ENCODE peak calls at places on chromosomes 3 and 15, in four cellular contexts. One of them, this sample, is unnamed. For H3K36me3, the result is how much of the 10 kb centered on the place peaks cover.

GRCh38 chr15:99503411-99503810 is 62.4 kb upstream of the MEF2A start:
- DNase-seq in transverse colon: no peak
- DNase-seq in K562: no peak
- DNase-seq in HepG2: no peak
- DNase-seq in this sample: no peak

GRCh38 chr3:90080988-90081387 is 973.6 kb downstream of the EPHA3 start:
- DNase-seq in K562: no peak
- DNase-seq in HepG2: no peak
- DNase-seq in transverse colon: no peak
- DNase-seq in this sample: no peak

GRCh38 chr15:43526261-43526930 is 9.0 kb downstream of the MAP1A start:
- DNase-seq in HepG2: no peak
- DNase-seq in K562: no peak
- DNase-seq in transverse colon: no peak
- DNase-seq in this sample: no peak

GRCh38 chr3:14598143-14598569 is 53.4 kb upstream of the CCDC174 start:
- DNase-seq in transverse colon: no peak
- DNase-seq in K562: peak
- DNase-seq in HepG2: no peak
- DNase-seq in this sample: no peak

GRCh38 chr3:37223084-37223975 is 48.9 kb upstream of the LRRFIP2 start:
- DNase-seq in K562: peak
- DNase-seq in transverse colon: no peak
- DNase-seq in HepG2: peak
- DNase-seq in this sample: no peak

GRCh38 chr3:12193485-12194165 is 34.9 kb upstream of the TIMP4 start:
- DNase-seq in transverse colon: peak
- DNase-seq in HepG2: peak
- DNase-seq in K562: peak
- DNase-seq in this sample: peak

GRCh38 chr3:125150525-125151436 is 61.8 kb downstream of the SLC12A8 start:
- DNase-seq in transverse colon: peak
- DNase-seq in K562: peak
- DNase-seq in HepG2: peak
- DNase-seq in this sample: peak

GRCh38 chr15:31843426-31844055 is 186.8 kb upstream of the CHRNA7 start:
- DNase-seq in K562: no peak
- DNase-seq in HepG2: no peak
- DNase-seq in transverse colon: no peak
- DNase-seq in this sample: no peak

GRCh38 chr3:100335137-100335833 is 728 bp downstream of the NIT2 start:
- DNase-seq in K562: peak
- DNase-seq in HepG2: peak
- DNase-seq in transverse colon: peak
- DNase-seq in this sample: no peak

GRCh38 chr3:100076544-100077529 is 37.5 kb downstream of the FILIP1L start:
- DNase-seq in HepG2: peak
- DNase-seq in K562: no peak
- DNase-seq in transverse colon: no peak
- DNase-seq in this sample: no peak

GRCh38 chr3:89262561-89262960 is 155.1 kb downstream of the EPHA3 start:
- DNase-seq in HepG2: no peak
- DNase-seq in K562: no peak
- DNase-seq in transverse colon: no peak
- DNase-seq in this sample: no peak

GRCh38 chr3:110027446-110027845 is 690.1 kb upstream of the DPPA4 start:
- DNase-seq in K562: no peak
- DNase-seq in transverse colon: no peak
- DNase-seq in HepG2: no peak
- DNase-seq in this sample: no peak

GRCh38 chr3:150449169-150449721 is 41.1 kb downstream of the TSC22D2 start:
- DNase-seq in HepG2: no peak
- DNase-seq in K562: peak
- DNase-seq in transverse colon: no peak
- DNase-seq in this sample: peak

GRCh38 chr3:189355481-189356201 is 183.9 kb downstream of the TPRG1 start:
- DNase-seq in K562: no peak
- DNase-seq in transverse colon: peak
- DNase-seq in HepG2: peak
- DNase-seq in this sample: no peak

GRCh38 chr3:150733373-150733935 is 29.5 kb downstream of the SIAH2 start:
- DNase-seq in transverse colon: no peak
- DNase-seq in HepG2: peak
- DNase-seq in K562: peak
- DNase-seq in this sample: no peak

GRCh38 chr3:51311055-51311454 is 74.0 kb upstream of the MANF start:
- DNase-seq in transverse colon: no peak
- DNase-seq in K562: peak
- DNase-seq in HepG2: peak
- DNase-seq in this sample: peak

GRCh38 chr15:45187894-45188830 is at the start of gene SHF:
- DNase-seq in transverse colon: peak
- DNase-seq in K562: peak
- DNase-seq in HepG2: peak
- DNase-seq in this sample: no peak
- TF ChIP-seq POLR2AphosphoS5 in transverse colon: peak
- TF ChIP-seq POLR2AphosphoS5 in K562: no peak
- TF ChIP-seq POLR2AphosphoS5 in HepG2: peak
- TF ChIP-seq POLR2AphosphoS5 in this sample: no peak

GRCh38 chr3:123019591-123019990 is 8.0 kb downstream of the SEMA5B start:
- DNase-seq in transverse colon: no peak
- DNase-seq in K562: no peak
- DNase-seq in HepG2: no peak
- DNase-seq in this sample: no peak
- H3K36me3 ChIP-seq in transverse colon: under half
- H3K36me3 ChIP-seq in K562: under half
- H3K36me3 ChIP-seq in HepG2: under half
- H3K36me3 ChIP-seq in this sample: under half

GRCh38 chr15:84855765-84856164 is 28.7 kb upstream of the SLC28A1 start:
- DNase-seq in transverse colon: no peak
- DNase-seq in HepG2: no peak
- DNase-seq in K562: no peak
- DNase-seq in this sample: no peak
- H3K27ac ChIP-seq in transverse colon: no peak
- H3K27ac ChIP-seq in HepG2: no peak
- H3K27ac ChIP-seq in K562: no peak
- H3K27ac ChIP-seq in this sample: no peak

GRCh38 chr15:33912326-33912725 is 56.0 kb upstream of the CHRM5 start:
- DNase-seq in HepG2: no peak
- DNase-seq in transverse colon: no peak
- DNase-seq in K562: no peak
- DNase-seq in this sample: no peak

GRCh38 chr15:33910741-33911140 is 57.6 kb upstream of the CHRM5 start:
- DNase-seq in HepG2: no peak
- DNase-seq in transverse colon: no peak
- DNase-seq in K562: no peak
- DNase-seq in this sample: no peak

GRCh38 chr15:33913459-33913858 is 54.8 kb upstream of the CHRM5 start:
- DNase-seq in HepG2: no peak
- DNase-seq in K562: no peak
- DNase-seq in transverse colon: no peak
- DNase-seq in this sample: no peak

DNA sequence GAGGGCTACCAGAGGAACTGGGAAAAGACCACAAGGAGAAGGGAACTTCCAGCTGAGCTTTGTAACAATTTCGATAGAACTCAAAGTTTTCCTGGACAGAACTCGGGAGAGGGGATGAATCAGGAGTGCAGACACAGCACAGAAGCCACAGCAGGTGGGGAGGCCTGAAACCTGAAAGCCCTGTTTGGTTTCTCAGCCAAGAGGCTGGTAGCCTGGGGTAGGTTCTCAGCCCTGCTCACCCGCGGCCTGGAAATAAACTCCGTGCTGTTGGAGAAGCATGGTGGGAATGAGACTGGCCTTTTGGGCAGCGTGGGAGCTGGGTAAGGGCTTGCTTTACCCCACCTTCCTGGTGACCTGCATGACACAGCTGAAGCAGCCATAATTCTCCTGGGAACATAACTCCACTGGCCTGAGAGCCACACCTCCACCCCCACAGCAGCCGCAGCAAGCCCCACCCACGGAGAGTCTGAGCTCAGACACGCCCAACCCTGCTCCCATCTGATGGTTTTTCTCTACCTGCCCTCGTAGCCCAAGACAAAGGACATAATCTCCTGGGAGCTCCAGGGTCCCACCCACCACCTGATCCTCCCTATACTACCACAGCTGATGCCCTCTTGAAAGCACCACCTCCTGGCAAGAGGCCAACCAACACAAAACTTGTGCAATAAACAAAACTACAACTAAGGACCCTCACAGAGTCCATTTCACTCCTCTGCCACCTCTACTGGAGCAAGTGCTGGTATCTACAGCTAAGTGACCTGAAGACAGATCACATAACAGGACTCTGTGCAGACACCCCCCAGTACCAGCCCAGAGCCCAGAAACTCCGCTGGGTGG is 52.5 kb upstream of the CHRM5 start:
- DNase-seq in K562: peak
- DNase-seq in transverse colon: peak
- DNase-seq in HepG2: peak
- DNase-seq in this sample: no peak
- TF ChIP-seq POLR2AphosphoS5 in K562: no peak
- TF ChIP-seq POLR2AphosphoS5 in transverse colon: no peak
- TF ChIP-seq POLR2AphosphoS5 in HepG2: no peak
- TF ChIP-seq POLR2AphosphoS5 in this sample: no peak

GRCh38 chr3:64008017-64008416 is 15.3 kb downstream of the PSMD6 start:
- DNase-seq in transverse colon: no peak
- DNase-seq in HepG2: no peak
- DNase-seq in K562: no peak
- DNase-seq in this sample: no peak
- H3K36me3 ChIP-seq in transverse colon: half or more
- H3K36me3 ChIP-seq in HepG2: half or more
- H3K36me3 ChIP-seq in K562: half or more
- H3K36me3 ChIP-seq in this sample: under half

GRCh38 chr15:90955911-90956310 is 1.2 kb downstream of the RCCD1 start:
- DNase-seq in HepG2: peak
- DNase-seq in K562: peak
- DNase-seq in transverse colon: peak
- DNase-seq in this sample: no peak
- H3K27ac ChIP-seq in HepG2: peak
- H3K27ac ChIP-seq in K562: peak
- H3K27ac ChIP-seq in transverse colon: peak
- H3K27ac ChIP-seq in this sample: peak

GRCh38 chr3:46078712-46079400 is 51.6 kb upstream of the XCR1 start:
- DNase-seq in HepG2: peak
- DNase-seq in transverse colon: peak
- DNase-seq in K562: peak
- DNase-seq in this sample: peak
- TF ChIP-seq POLR2AphosphoS5 in HepG2: no peak
- TF ChIP-seq POLR2AphosphoS5 in transverse colon: peak
- TF ChIP-seq POLR2AphosphoS5 in K562: no peak
- TF ChIP-seq POLR2AphosphoS5 in this sample: no peak

GRCh38 chr3:52554026-52554755 is 17.8 kb downstream of the UQCC5 start:
- DNase-seq in K562: no peak
- DNase-seq in transverse colon: no peak
- DNase-seq in HepG2: no peak
- DNase-seq in this sample: no peak

GRCh38 chr3:52561028-52561749 is 24.8 kb downstream of the UQCC5 start:
- DNase-seq in HepG2: no peak
- DNase-seq in transverse colon: no peak
- DNase-seq in K562: no peak
- DNase-seq in this sample: no peak

GRCh38 chr3:52557011-52557410 is 20.6 kb downstream of the UQCC5 start:
- DNase-seq in HepG2: no peak
- DNase-seq in transverse colon: no peak
- DNase-seq in K562: no peak
- DNase-seq in this sample: no peak

GRCh38 chr3:52555056-52555455 is 18.7 kb downstream of the UQCC5 start:
- DNase-seq in HepG2: no peak
- DNase-seq in transverse colon: no peak
- DNase-seq in K562: no peak
- DNase-seq in this sample: no peak

DNA sequence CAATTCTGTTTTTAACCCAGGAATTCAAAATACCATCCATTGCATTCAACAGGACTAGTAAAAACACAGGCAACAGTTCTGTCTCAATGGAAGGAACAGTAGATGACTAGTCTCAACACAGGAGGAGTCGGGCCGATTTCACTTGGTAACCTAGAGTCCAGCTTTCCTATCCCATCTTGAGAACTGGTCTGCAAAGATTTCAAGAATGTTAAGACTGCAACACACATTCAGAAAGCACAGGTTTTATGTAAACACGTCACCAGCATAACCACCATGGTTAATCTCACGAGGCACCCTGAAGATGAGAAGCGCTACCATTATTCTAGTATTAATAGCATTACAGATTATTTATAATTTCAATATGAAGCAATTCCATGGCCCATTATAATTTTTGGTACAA is 22.0 kb downstream of the UQCC5 start:
- DNase-seq in transverse colon: no peak
- DNase-seq in HepG2: no peak
- DNase-seq in K562: no peak
- DNase-seq in this sample: no peak
- H3K36me3 ChIP-seq in transverse colon: half or more
- H3K36me3 ChIP-seq in HepG2: half or more
- H3K36me3 ChIP-seq in K562: half or more
- H3K36me3 ChIP-seq in this sample: under half

GRCh38 chr3:60262546-60262945 is 988.7 kb downstream of the FHIT start:
- DNase-seq in HepG2: no peak
- DNase-seq in K562: no peak
- DNase-seq in transverse colon: no peak
- DNase-seq in this sample: no peak
- H3K27ac ChIP-seq in HepG2: no peak
- H3K27ac ChIP-seq in K562: no peak
- H3K27ac ChIP-seq in transverse colon: no peak
- H3K27ac ChIP-seq in this sample: no peak

DNA sequence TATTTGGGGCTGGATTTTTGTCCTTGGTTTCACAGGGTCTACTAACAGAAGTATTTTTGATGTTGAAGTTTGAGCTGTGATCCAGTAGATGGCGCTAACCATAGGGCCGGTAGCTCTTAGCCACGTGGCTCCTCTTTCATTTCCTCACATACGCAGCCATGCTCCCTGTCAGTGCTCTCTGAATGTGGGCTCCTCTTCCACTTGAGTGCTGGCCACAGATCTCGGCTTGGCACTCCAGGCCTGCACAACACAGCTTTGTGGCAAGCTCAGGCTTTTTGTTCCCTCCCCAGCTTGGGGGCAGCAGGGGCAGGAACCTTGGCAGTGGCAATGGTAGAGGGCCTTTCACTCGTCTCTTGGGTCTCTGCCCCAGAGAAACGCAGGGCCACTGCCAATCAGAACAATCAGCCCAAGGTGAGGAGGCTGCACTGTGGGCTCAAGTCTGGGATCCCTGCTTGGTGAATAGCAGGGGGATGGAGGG is 18.6 kb upstream of the DNAAF4 start:
- DNase-seq in HepG2: peak
- DNase-seq in transverse colon: no peak
- DNase-seq in K562: peak
- DNase-seq in this sample: no peak
- TF ChIP-seq POLR2AphosphoS5 in HepG2: peak
- TF ChIP-seq POLR2AphosphoS5 in transverse colon: no peak
- TF ChIP-seq POLR2AphosphoS5 in K562: no peak
- TF ChIP-seq POLR2AphosphoS5 in this sample: no peak